ENCODE peak calls at places on chromosome X, in ten cellular contexts. D, Y, W, H, U, J, C, V, M and T are unnamed samples.

GRCh38 chrX:84046403-84046984 is 141.5 kb downstream of the RPS6KA6 start:
- DNase-seq in W (peak; percentile 24), J (peak; percentile 25), D (no peak), C (no peak), U (no peak), V (peak; percentile 50), H (no peak), Y (no peak), M (peak; percentile 33), T (no peak)

GRCh38 chrX:26649534-26649933 is 433.6 kb downstream of the MAGEB5 start:
- DNase-seq in W (no peak), U (no peak), D (no peak), Y (no peak), C (no peak), V (no peak), J (peak; percentile 28), H (no peak), M (no peak), T (no peak)

GRCh38 chrX:148811236-148811635 is 310.8 kb downstream of the AFF2 start:
- DNase-seq in U (no peak), V (no peak), D (no peak), C (no peak), J (no peak), M (peak; percentile 22), Y (no peak), H (no peak), W (no peak), T (no peak)

GRCh38 chrX:8647176-8647575 is 84.8 kb downstream of the ANOS1 start:
- DNase-seq in J (no peak), H (no peak), C (no peak), Y (no peak), M (no peak), U (no peak), W (no peak), V (no peak), D (no peak), T (no peak)

GRCh38 chrX:119145241-119145653 is 17.6 kb upstream of the KIAA1210 start:
- DNase-seq in J (peak; percentile 6), W (peak; percentile 22), V (peak; percentile 29), M (peak; percentile 19), D (no peak), H (no peak), U (no peak), Y (no peak), C (no peak), T (no peak)

GRCh38 chrX:151013164-151013743 is 30.1 kb downstream of the HMGB3 start:
- DNase-seq in D (no peak), J (no peak), Y (no peak), U (no peak), V (no peak), C (no peak), H (no peak), W (no peak), M (no peak), T (peak; percentile 27)

GRCh38 chrX:154815274-154815818 is 10.1 kb upstream of the MPP1 start:
- DNase-seq in H (no peak), Y (no peak), C (no peak), W (no peak), M (no peak), U (no peak), V (no peak), J (no peak), D (no peak), T (no peak)

GRCh38 chrX:15468036-15468435 is 25.1 kb downstream of the PIR start:
- DNase-seq in U (peak; percentile 22), D (no peak), Y (no peak), H (no peak), M (peak; percentile 65), J (peak; percentile 57), C (no peak), W (no peak), V (no peak), T (no peak)

GRCh38 chrX:1623691-1624090 is 8.8 kb downstream of the ASMT start:
- DNase-seq in M (no peak), H (no peak), W (no peak), U (no peak), C (no peak), D (no peak), V (no peak), J (no peak), Y (no peak), T (no peak)

GRCh38 chrX:1629244-1629643 is 14.4 kb downstream of the ASMT start:
- DNase-seq in W (no peak), U (no peak), V (no peak), M (no peak), C (no peak), Y (no peak), J (no peak), D (no peak), H (no peak), T (no peak)
- TF ChIP-seq CTCF in W (no peak), U (no peak), V (no peak), M (no peak), C (no peak), Y (no peak), J (no peak), D (no peak), H (no peak), T (no peak)

DNA sequence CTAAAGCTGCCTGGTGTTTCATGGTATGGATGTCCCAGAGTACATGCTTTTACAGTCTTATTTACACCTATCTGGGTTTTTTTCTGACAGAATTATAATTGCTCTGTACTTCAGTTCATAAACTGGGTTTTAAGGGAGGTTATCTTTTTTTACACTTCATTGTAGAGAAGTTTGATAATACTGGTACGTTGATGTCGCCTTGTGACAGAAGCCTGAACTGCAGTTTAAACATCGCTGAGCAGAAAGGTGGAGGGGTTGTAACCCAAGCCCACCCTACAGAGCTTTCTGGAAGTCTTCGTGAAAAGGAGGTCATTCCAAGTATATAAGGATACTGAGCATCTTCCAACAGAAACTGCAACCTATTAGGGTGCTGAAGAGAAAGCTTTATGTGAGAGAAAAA is 46.4 kb downstream of the BEX1 start:
- DNase-seq in C (no peak), Y (no peak), J (peak; percentile 0), H (no peak), V (no peak), M (no peak), W (no peak), U (no peak), D (no peak), T (no peak)
- TF ChIP-seq CTCF in C (no peak), Y (no peak), J (no peak), H (no peak), V (peak; percentile 39), M (peak; percentile 18), W (no peak), U (no peak), D (no peak), T (no peak)

GRCh38 chrX:71283409-71284143 is at the start of gene NONO:
- DNase-seq in H (peak; percentile 86), W (peak; percentile 79), V (peak; percentile 93), U (peak; percentile 81), D (peak; percentile 86), J (peak; percentile 95), C (peak; percentile 92), Y (peak; percentile 74), M (peak; percentile 99), T (peak; percentile 93)
- TF ChIP-seq CTCF in H (no peak), W (no peak), V (no peak), U (peak; percentile 14), D (no peak), J (peak; percentile 15), C (no peak), Y (no peak), M (no peak), T (no peak)

GRCh38 chrX:110588164-110588563 is 207.5 kb downstream of the CHRDL1 start:
- DNase-seq in W (no peak), V (no peak), J (peak; percentile 56), D (no peak), C (no peak), M (no peak), Y (no peak), H (no peak), U (no peak), T (no peak)

GRCh38 chrX:110588853-110589252 is 206.8 kb downstream of the CHRDL1 start:
- DNase-seq in W (no peak), J (no peak), M (no peak), U (no peak), H (no peak), C (peak; percentile 3), D (no peak), Y (no peak), V (no peak), T (no peak)
- TF ChIP-seq CTCF in W (no peak), J (no peak), M (no peak), U (no peak), H (no peak), C (no peak), D (no peak), Y (no peak), V (no peak), T (no peak)

GRCh38 chrX:16778993-16779392 is 7.3 kb upstream of the TXLNG start:
- DNase-seq in D (no peak), V (no peak), Y (no peak), U (no peak), C (no peak), M (no peak), W (no peak), H (no peak), J (no peak), T (no peak)
- TF ChIP-seq CTCF in D (no peak), V (no peak), Y (no peak), U (no peak), C (no peak), M (no peak), W (no peak), H (no peak), J (no peak), T (no peak)

GRCh38 chrX:125131146-125131545 is 188.5 kb upstream of the TEX13C start:
- DNase-seq in H (no peak), J (peak; percentile 14), C (no peak), W (no peak), U (no peak), Y (no peak), M (no peak), D (no peak), V (no peak), T (no peak)
- TF ChIP-seq CTCF in H (no peak), J (no peak), C (no peak), W (no peak), U (no peak), Y (no peak), M (peak; percentile 15), D (no peak), V (peak; percentile 65), T (no peak)

GRCh38 chrX:54794795-54795194 is 3.3 kb downstream of the ITIH6 start:
- DNase-seq in Y (no peak), W (no peak), U (no peak), V (no peak), J (no peak), D (no peak), C (no peak), M (no peak), H (no peak), T (peak; percentile 72)
- TF ChIP-seq CTCF in Y (no peak), W (no peak), U (no peak), V (no peak), J (no peak), D (no peak), C (no peak), M (no peak), H (no peak), T (no peak)